ENCODE peak calls at places on chromosomes 6 and 20, in seven cellular contexts. One of them, this sample, is unnamed.

GRCh38 chr6:112603726-112604125 is 256.6 kb downstream of the RFPL4B start:
- DNase-seq in lower lobe of right lung: no peak
- DNase-seq in fibroblast of lung: no peak
- DNase-seq in stomach: no peak
- DNase-seq in coronary artery: no peak
- DNase-seq in endothelial cell: no peak
- DNase-seq in WERI-Rb-1: no peak
- DNase-seq in this sample: no peak

GRCh38 chr6:88712243-88712936 is 251.0 kb downstream of the RNGTT start:
- DNase-seq in lower lobe of right lung: no peak
- DNase-seq in fibroblast of lung: no peak
- DNase-seq in stomach: no peak
- DNase-seq in WERI-Rb-1: no peak
- DNase-seq in coronary artery: no peak
- DNase-seq in endothelial cell: no peak
- DNase-seq in this sample: no peak

GRCh38 chr20:64155258-64156135 is 8.8 kb upstream of the MYT1 start:
- DNase-seq in endothelial cell: no peak
- DNase-seq in lower lobe of right lung: peak
- DNase-seq in WERI-Rb-1: peak
- DNase-seq in fibroblast of lung: no peak
- DNase-seq in coronary artery: no peak
- DNase-seq in stomach: no peak
- DNase-seq in this sample: no peak

GRCh38 chr6:36915599-36915998 is 29.8 kb downstream of the C6orf89 start:
- DNase-seq in endothelial cell: no peak
- DNase-seq in stomach: no peak
- DNase-seq in coronary artery: no peak
- DNase-seq in lower lobe of right lung: no peak
- DNase-seq in WERI-Rb-1: no peak
- DNase-seq in fibroblast of lung: no peak
- DNase-seq in this sample: no peak

GRCh38 chr6:139287868-139288267 is 3.9 kb downstream of the TXLNB start:
- DNase-seq in fibroblast of lung: no peak
- DNase-seq in endothelial cell: no peak
- DNase-seq in stomach: no peak
- DNase-seq in WERI-Rb-1: no peak
- DNase-seq in lower lobe of right lung: no peak
- DNase-seq in coronary artery: no peak
- DNase-seq in this sample: no peak

GRCh38 chr6:99802396-99803031 is 191.5 kb downstream of the MCHR2 start:
- DNase-seq in fibroblast of lung: no peak
- DNase-seq in coronary artery: no peak
- DNase-seq in lower lobe of right lung: no peak
- DNase-seq in stomach: no peak
- DNase-seq in endothelial cell: peak
- DNase-seq in WERI-Rb-1: no peak
- DNase-seq in this sample: no peak

GRCh38 chr6:169428532-169428931 is 174.9 kb upstream of the THBS2 start:
- DNase-seq in coronary artery: no peak
- DNase-seq in lower lobe of right lung: no peak
- DNase-seq in fibroblast of lung: peak
- DNase-seq in stomach: no peak
- DNase-seq in WERI-Rb-1: no peak
- DNase-seq in endothelial cell: no peak
- DNase-seq in this sample: no peak

GRCh38 chr6:32329141-32329540 is 42.6 kb downstream of the TSBP1 start:
- DNase-seq in endothelial cell: no peak
- DNase-seq in fibroblast of lung: no peak
- DNase-seq in stomach: no peak
- DNase-seq in lower lobe of right lung: no peak
- DNase-seq in coronary artery: no peak
- DNase-seq in WERI-Rb-1: peak
- DNase-seq in this sample: no peak

GRCh38 chr6:36350681-36351091 is 14.0 kb upstream of the BNIP5 start:
- DNase-seq in endothelial cell: no peak
- DNase-seq in fibroblast of lung: peak
- DNase-seq in WERI-Rb-1: no peak
- DNase-seq in stomach: peak
- DNase-seq in lower lobe of right lung: no peak
- DNase-seq in coronary artery: peak
- DNase-seq in this sample: no peak

GRCh38 chr6:52243282-52243893 is 912 bp downstream of the IL17F start:
- DNase-seq in WERI-Rb-1: no peak
- DNase-seq in lower lobe of right lung: no peak
- DNase-seq in coronary artery: no peak
- DNase-seq in endothelial cell: no peak
- DNase-seq in stomach: no peak
- DNase-seq in fibroblast of lung: no peak
- DNase-seq in this sample: no peak

GRCh38 chr6:123417411-123417810 is 219.3 kb downstream of the TRDN start:
- DNase-seq in lower lobe of right lung: no peak
- DNase-seq in endothelial cell: no peak
- DNase-seq in coronary artery: no peak
- DNase-seq in fibroblast of lung: no peak
- DNase-seq in stomach: no peak
- DNase-seq in WERI-Rb-1: no peak
- DNase-seq in this sample: no peak

GRCh38 chr6:160917581-160917980 is 74.0 kb upstream of the MAP3K4 start:
- DNase-seq in coronary artery: no peak
- DNase-seq in endothelial cell: no peak
- DNase-seq in stomach: no peak
- DNase-seq in fibroblast of lung: no peak
- DNase-seq in WERI-Rb-1: no peak
- DNase-seq in lower lobe of right lung: no peak
- DNase-seq in this sample: no peak

GRCh38 chr6:16711551-16712249 is 49.6 kb downstream of the ATXN1 start:
- DNase-seq in WERI-Rb-1: no peak
- DNase-seq in endothelial cell: no peak
- DNase-seq in stomach: no peak
- DNase-seq in lower lobe of right lung: no peak
- DNase-seq in coronary artery: no peak
- DNase-seq in fibroblast of lung: no peak
- DNase-seq in this sample: no peak

GRCh38 chr6:157597461-157598312 is 216.7 kb downstream of the ZDHHC14 start:
- DNase-seq in WERI-Rb-1: peak
- DNase-seq in endothelial cell: peak
- DNase-seq in stomach: peak
- DNase-seq in lower lobe of right lung: no peak
- DNase-seq in fibroblast of lung: no peak
- DNase-seq in coronary artery: no peak
- DNase-seq in this sample: peak

GRCh38 chr6:140071601-140072062 is 697.2 kb upstream of the CITED2 start:
- DNase-seq in lower lobe of right lung: no peak
- DNase-seq in fibroblast of lung: peak
- DNase-seq in WERI-Rb-1: no peak
- DNase-seq in endothelial cell: no peak
- DNase-seq in coronary artery: no peak
- DNase-seq in stomach: no peak
- DNase-seq in this sample: no peak

GRCh38 chr6:11994875-11995461 is 17.1 kb upstream of the HIVEP1 start:
- DNase-seq in coronary artery: no peak
- DNase-seq in endothelial cell: no peak
- DNase-seq in fibroblast of lung: no peak
- DNase-seq in WERI-Rb-1: no peak
- DNase-seq in lower lobe of right lung: no peak
- DNase-seq in stomach: no peak
- DNase-seq in this sample: no peak

GRCh38 chr6:81891869-81892268 is 139.4 kb upstream of the TENT5A start:
- DNase-seq in stomach: no peak
- DNase-seq in coronary artery: no peak
- DNase-seq in lower lobe of right lung: peak
- DNase-seq in fibroblast of lung: no peak
- DNase-seq in endothelial cell: no peak
- DNase-seq in WERI-Rb-1: no peak
- DNase-seq in this sample: no peak

GRCh38 chr6:130965657-130966056 is 97.4 kb downstream of the EPB41L2 start:
- DNase-seq in stomach: no peak
- DNase-seq in fibroblast of lung: peak
- DNase-seq in lower lobe of right lung: no peak
- DNase-seq in endothelial cell: no peak
- DNase-seq in coronary artery: no peak
- DNase-seq in WERI-Rb-1: no peak
- DNase-seq in this sample: no peak

GRCh38 chr6:111823831-111824607 is 49.2 kb downstream of the FYN start:
- DNase-seq in WERI-Rb-1: no peak
- DNase-seq in lower lobe of right lung: no peak
- DNase-seq in coronary artery: no peak
- DNase-seq in stomach: no peak
- DNase-seq in endothelial cell: no peak
- DNase-seq in fibroblast of lung: peak
- DNase-seq in this sample: no peak

GRCh38 chr20:5484926-5485325 is 168.2 kb upstream of the PROKR2 start:
- DNase-seq in stomach: no peak
- DNase-seq in lower lobe of right lung: no peak
- DNase-seq in fibroblast of lung: no peak
- DNase-seq in WERI-Rb-1: no peak
- DNase-seq in coronary artery: no peak
- DNase-seq in endothelial cell: no peak
- DNase-seq in this sample: no peak

GRCh38 chr20:51523276-51524013 is 19.1 kb downstream of the NFATC2 start:
- DNase-seq in endothelial cell: no peak
- DNase-seq in WERI-Rb-1: no peak
- DNase-seq in coronary artery: no peak
- DNase-seq in stomach: no peak
- DNase-seq in fibroblast of lung: no peak
- DNase-seq in lower lobe of right lung: no peak
- DNase-seq in this sample: no peak

GRCh38 chr6:3895303-3895635 is 46.1 kb downstream of the FAM50B start:
- DNase-seq in endothelial cell: no peak
- DNase-seq in stomach: no peak
- DNase-seq in fibroblast of lung: no peak
- DNase-seq in coronary artery: no peak
- DNase-seq in WERI-Rb-1: no peak
- DNase-seq in lower lobe of right lung: no peak
- DNase-seq in this sample: no peak

GRCh38 chr20:17680128-17680835 is 1.8 kb downstream of the RRBP1 start:
- DNase-seq in stomach: peak
- DNase-seq in coronary artery: peak
- DNase-seq in endothelial cell: peak
- DNase-seq in fibroblast of lung: peak
- DNase-seq in lower lobe of right lung: peak
- DNase-seq in WERI-Rb-1: peak
- DNase-seq in this sample: peak

GRCh38 chr6:72406517-72406916 is 215.3 kb upstream of the KCNQ5 start:
- DNase-seq in coronary artery: no peak
- DNase-seq in lower lobe of right lung: no peak
- DNase-seq in fibroblast of lung: no peak
- DNase-seq in stomach: no peak
- DNase-seq in WERI-Rb-1: no peak
- DNase-seq in endothelial cell: no peak
- DNase-seq in this sample: no peak

GRCh38 chr6:80332013-80332412 is 225.5 kb downstream of the BCKDHB start:
- DNase-seq in stomach: no peak
- DNase-seq in coronary artery: no peak
- DNase-seq in endothelial cell: no peak
- DNase-seq in lower lobe of right lung: no peak
- DNase-seq in WERI-Rb-1: no peak
- DNase-seq in fibroblast of lung: no peak
- DNase-seq in this sample: no peak

GRCh38 chr20:10263385-10264165 is 44.9 kb downstream of the SNAP25 start:
- DNase-seq in stomach: no peak
- DNase-seq in fibroblast of lung: peak
- DNase-seq in lower lobe of right lung: no peak
- DNase-seq in endothelial cell: no peak
- DNase-seq in WERI-Rb-1: no peak
- DNase-seq in coronary artery: no peak
- DNase-seq in this sample: no peak

GRCh38 chr6:62283828-62284411 is 2.1 kb downstream of the KHDRBS2 start:
- DNase-seq in WERI-Rb-1: no peak
- DNase-seq in coronary artery: no peak
- DNase-seq in stomach: no peak
- DNase-seq in fibroblast of lung: peak
- DNase-seq in lower lobe of right lung: no peak
- DNase-seq in endothelial cell: peak
- DNase-seq in this sample: peak
- TF ChIP-seq CTCF in WERI-Rb-1: peak
- TF ChIP-seq CTCF in coronary artery: peak
- TF ChIP-seq CTCF in stomach: no peak
- TF ChIP-seq CTCF in fibroblast of lung: no peak
- TF ChIP-seq CTCF in lower lobe of right lung: peak
- TF ChIP-seq CTCF in endothelial cell: peak
- TF ChIP-seq CTCF in this sample: peak

GRCh38 chr20:43752051-43752360 is 25.2 kb upstream of the GTSF1L start:
- DNase-seq in WERI-Rb-1: no peak
- DNase-seq in lower lobe of right lung: no peak
- DNase-seq in coronary artery: no peak
- DNase-seq in endothelial cell: no peak
- DNase-seq in stomach: no peak
- DNase-seq in fibroblast of lung: no peak
- DNase-seq in this sample: no peak

GRCh38 chr20:43750774-43751166 is 24.0 kb upstream of the GTSF1L start:
- DNase-seq in fibroblast of lung: no peak
- DNase-seq in stomach: no peak
- DNase-seq in WERI-Rb-1: no peak
- DNase-seq in coronary artery: no peak
- DNase-seq in endothelial cell: no peak
- DNase-seq in lower lobe of right lung: no peak
- DNase-seq in this sample: no peak

GRCh38 chr20:43752561-43753301 is 25.9 kb upstream of the GTSF1L start:
- DNase-seq in stomach: peak
- DNase-seq in WERI-Rb-1: no peak
- DNase-seq in lower lobe of right lung: peak
- DNase-seq in coronary artery: no peak
- DNase-seq in fibroblast of lung: peak
- DNase-seq in endothelial cell: no peak
- DNase-seq in this sample: no peak

GRCh38 chr20:43749734-43750294 is 23.0 kb upstream of the GTSF1L start:
- DNase-seq in endothelial cell: peak
- DNase-seq in fibroblast of lung: peak
- DNase-seq in stomach: peak
- DNase-seq in lower lobe of right lung: peak
- DNase-seq in WERI-Rb-1: peak
- DNase-seq in coronary artery: no peak
- DNase-seq in this sample: peak

GRCh38 chr20:43751167-43752050 is 24.6 kb upstream of the GTSF1L start:
- DNase-seq in WERI-Rb-1: no peak
- DNase-seq in lower lobe of right lung: no peak
- DNase-seq in fibroblast of lung: peak
- DNase-seq in endothelial cell: no peak
- DNase-seq in coronary artery: no peak
- DNase-seq in stomach: no peak
- DNase-seq in this sample: no peak
- TF ChIP-seq CTCF in WERI-Rb-1: no peak
- TF ChIP-seq CTCF in lower lobe of right lung: no peak
- TF ChIP-seq CTCF in fibroblast of lung: no peak
- TF ChIP-seq CTCF in endothelial cell: no peak
- TF ChIP-seq CTCF in coronary artery: no peak
- TF ChIP-seq CTCF in stomach: no peak
- TF ChIP-seq CTCF in this sample: no peak

GRCh38 chr6:30101939-30102700 is 10.8 kb downstream of the TRIM31 start:
- DNase-seq in lower lobe of right lung: peak
- DNase-seq in WERI-Rb-1: peak
- DNase-seq in endothelial cell: peak
- DNase-seq in fibroblast of lung: peak
- DNase-seq in coronary artery: peak
- DNase-seq in stomach: peak
- DNase-seq in this sample: peak
- TF ChIP-seq CTCF in lower lobe of right lung: no peak
- TF ChIP-seq CTCF in WERI-Rb-1: peak
- TF ChIP-seq CTCF in endothelial cell: no peak
- TF ChIP-seq CTCF in fibroblast of lung: no peak
- TF ChIP-seq CTCF in coronary artery: no peak
- TF ChIP-seq CTCF in stomach: no peak
- TF ChIP-seq CTCF in this sample: no peak

GRCh38 chr20:31517373-31517772 is 3.1 kb downstream of the HM13 start:
- DNase-seq in fibroblast of lung: peak
- DNase-seq in WERI-Rb-1: peak
- DNase-seq in endothelial cell: peak
- DNase-seq in stomach: peak
- DNase-seq in lower lobe of right lung: no peak
- DNase-seq in coronary artery: no peak
- DNase-seq in this sample: peak
- TF ChIP-seq CTCF in fibroblast of lung: peak
- TF ChIP-seq CTCF in WERI-Rb-1: peak
- TF ChIP-seq CTCF in endothelial cell: no peak
- TF ChIP-seq CTCF in stomach: no peak
- TF ChIP-seq CTCF in lower lobe of right lung: peak
- TF ChIP-seq CTCF in coronary artery: no peak
- TF ChIP-seq CTCF in this sample: peak

This sample was measured in neural crest cell.